ENCODE peak calls at places on chromosome X, in eight cellular contexts. E is upper lobe of left lung, N is stomach, Q is transverse colon, R is K562, S is tibial nerve, J is A549, I is ovary. U is an unnamed sample.

GRCh38 chrX:130085551-130085986 is 24.7 kb downstream of the ELF4 start:
- DNase-seq in E (no peak), N (no peak), Q (no peak), R (no peak), S (no peak), J (no peak), I (no peak), U (no peak)

GRCh38 chrX:153592091-153592833 is 6.7 kb downstream of the CCNQ start:
- DNase-seq in E (no peak), N (no peak), Q (no peak), R (no peak), S (no peak), J (no peak), I (no peak), U (no peak)

GRCh38 chrX:39650883-39651282 is 446.9 kb downstream of the BCOR start:
- DNase-seq in E (no peak), N (no peak), Q (no peak), R (no peak), S (no peak), J (no peak), I (no peak), U (no peak)

GRCh38 chrX:103431316-103431715 is 55.0 kb downstream of the BEX3 start:
- DNase-seq in E (no peak), N (no peak), Q (no peak), R (no peak), S (no peak), J (peak), I (no peak), U (no peak)

GRCh38 chrX:2397229-2397628 is 103.5 kb downstream of the DHRSX start:
- DNase-seq in E (no peak), N (no peak), Q (no peak), R (no peak), S (no peak), J (no peak), I (no peak), U (no peak)

GRCh38 chrX:143788265-143788664 is 67.7 kb upstream of the SPANXN2 start:
- DNase-seq in E (no peak), N (no peak), Q (no peak), R (no peak), S (no peak), J (peak), I (no peak), U (no peak)

GRCh38 chrX:33045245-33045644 is 166.1 kb downstream of the DMD start:
- DNase-seq in E (no peak), N (no peak), Q (no peak), R (no peak), S (no peak), J (no peak), I (no peak), U (no peak)

GRCh38 chrX:40402771-40403533 is 177.8 kb upstream of the ATP6AP2 start:
- DNase-seq in E (peak), N (no peak), Q (peak), R (peak), S (peak), J (peak), I (peak), U (peak)

GRCh38 chrX:137031517-137032377 is 2.0 kb downstream of the GPR101 start:
- DNase-seq in E (no peak), N (no peak), Q (peak), R (peak), S (no peak), J (peak), I (no peak), U (no peak)

GRCh38 chrX:72351606-72352338 is 46.1 kb upstream of the CITED1 start:
- DNase-seq in E (no peak), N (no peak), Q (no peak), R (no peak), S (peak), J (no peak), I (no peak), U (no peak)

GRCh38 chrX:31508338-31508737 is 436.5 kb upstream of the FTHL17 start:
- DNase-seq in E (no peak), N (no peak), Q (peak), R (no peak), S (no peak), J (no peak), I (no peak), U (peak)

GRCh38 chrX:47562615-47563243 is 1.7 kb downstream of the ARAF start:
- DNase-seq in E (no peak), N (no peak), Q (no peak), R (no peak), S (no peak), J (peak), I (no peak), U (no peak)

GRCh38 chrX:134548257-134548732 is 88.3 kb downstream of the HPRT1 start:
- DNase-seq in E (no peak), N (no peak), Q (no peak), R (peak), S (no peak), J (no peak), I (no peak), U (no peak)

GRCh38 chrX:102958794-102959193 is 21.7 kb downstream of the RAB40AL start:
- DNase-seq in E (no peak), N (no peak), Q (no peak), R (no peak), S (no peak), J (no peak), I (no peak), U (no peak)

GRCh38 chrX:38233891-38234807 is 13.5 kb upstream of the SRPX start:
- DNase-seq in E (no peak), N (no peak), Q (no peak), R (no peak), S (peak), J (peak), I (no peak), U (peak)

GRCh38 chrX:38236901-38237615 is 16.4 kb upstream of the SRPX start:
- DNase-seq in E (no peak), N (no peak), Q (no peak), R (no peak), S (no peak), J (no peak), I (no peak), U (no peak)

GRCh38 chrX:38232287-38232686 is 11.6 kb upstream of the SRPX start:
- DNase-seq in E (no peak), N (no peak), Q (no peak), R (no peak), S (no peak), J (no peak), I (no peak), U (no peak)
- TF ChIP-seq EP300 in E (no peak), N (no peak), Q (no peak), R (no peak), S (peak), J (no peak), I (no peak), U (no peak)

DNA sequence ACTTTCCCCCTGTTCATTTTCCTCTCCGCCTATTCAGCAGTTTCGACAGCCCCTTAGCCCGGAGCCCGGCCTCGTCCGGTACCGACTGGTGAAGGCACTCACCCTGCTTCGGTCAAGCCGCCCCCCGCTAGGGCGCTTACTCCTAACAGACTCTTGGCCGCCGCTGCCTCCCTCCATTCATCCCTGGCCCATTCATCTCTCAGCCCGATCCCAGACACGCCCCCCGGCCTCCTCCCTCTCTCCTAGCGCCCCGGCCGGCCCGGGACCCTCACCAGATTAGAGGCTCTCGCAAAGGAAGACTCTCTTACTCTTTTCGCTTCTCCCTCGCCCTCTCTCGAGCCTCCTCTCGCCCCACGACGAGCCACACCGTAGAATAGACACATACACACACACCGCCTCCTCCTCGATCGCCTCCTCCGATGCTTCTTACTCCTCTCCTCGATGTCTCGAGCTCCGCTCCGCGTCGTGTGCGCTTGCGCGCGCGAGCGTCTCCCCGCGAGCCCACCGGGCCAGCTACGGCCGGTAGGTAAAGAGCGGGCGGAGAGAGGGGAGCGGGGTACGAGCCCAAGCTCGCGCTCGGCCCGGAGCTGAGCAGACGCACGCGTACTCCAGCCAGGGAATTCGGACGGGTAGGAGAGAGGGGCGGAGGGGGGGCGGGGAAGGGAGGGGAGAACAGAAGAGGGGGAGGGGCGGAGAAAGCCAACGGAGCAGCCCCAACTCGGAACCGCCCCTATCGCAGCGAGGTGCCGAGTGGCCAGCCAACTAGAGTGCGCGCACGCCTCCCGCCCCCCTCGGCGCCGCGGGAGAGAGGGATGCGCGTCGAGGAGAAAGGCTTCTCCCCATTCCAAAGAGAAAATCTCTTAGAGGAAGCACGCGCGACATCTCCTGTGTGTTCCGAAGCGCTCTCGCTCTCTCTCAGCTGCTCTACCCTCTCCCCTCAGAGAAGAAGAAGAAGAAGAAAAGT is at the start of gene WNK3:
- DNase-seq in E (peak), N (peak), Q (peak), R (no peak), S (peak), J (peak), I (peak), U (peak)
- TF ChIP-seq CTCF in E (no peak), N (no peak), Q (no peak), R (no peak), S (no peak), J (no peak), I (no peak), U (no peak)

GRCh38 chrX:43450355-43450754 is 205.7 kb upstream of the MAOA start:
- DNase-seq in E (no peak), N (no peak), Q (no peak), R (no peak), S (no peak), J (no peak), I (no peak), U (no peak)
- TF ChIP-seq EP300 in E (no peak), N (no peak), Q (no peak), R (no peak), S (no peak), J (no peak), I (no peak), U (no peak)

DNA sequence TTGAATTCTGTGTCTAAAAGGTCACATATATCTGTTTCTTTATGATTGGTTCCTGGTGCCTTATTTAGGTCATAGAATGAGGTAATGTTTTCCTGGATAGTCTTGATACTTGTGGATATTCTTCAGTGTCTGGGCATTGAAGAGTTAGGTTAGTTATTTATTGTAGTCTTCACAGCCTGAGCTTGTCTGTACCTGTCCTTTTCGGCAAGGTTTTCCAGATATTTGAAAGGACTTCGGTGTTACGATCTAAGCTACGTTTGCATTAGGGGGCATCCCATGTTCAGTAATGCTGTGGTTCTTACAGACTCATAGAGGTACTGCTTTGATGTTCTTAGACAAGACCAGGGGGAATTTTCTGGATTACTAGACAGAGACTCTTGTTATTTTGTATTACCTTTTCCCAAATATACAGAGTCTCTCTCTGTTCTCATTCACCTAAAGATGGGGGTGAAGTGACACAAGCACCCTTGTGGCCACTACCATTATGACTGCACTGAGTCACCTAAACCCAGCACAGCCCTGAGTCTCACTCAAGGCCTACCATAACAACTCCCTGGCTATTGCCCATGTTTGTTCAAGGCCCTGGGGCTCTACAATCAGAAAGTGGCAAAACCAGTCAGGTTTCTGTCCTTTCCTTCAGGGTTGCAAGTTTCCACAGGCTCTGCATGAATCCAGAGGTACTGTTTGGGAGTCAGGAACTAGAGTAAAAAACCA is 30.1 kb upstream of the CYSLTR1 start:
- DNase-seq in E (peak), N (no peak), Q (no peak), R (no peak), S (no peak), J (no peak), I (no peak), U (no peak)
- TF ChIP-seq CTCF in E (no peak), N (no peak), Q (no peak), R (no peak), S (no peak), J (no peak), I (no peak), U (no peak)